ENCODE peak calls at places on chromosome 21, in four cellular contexts. A is fibroblast of lung, N is PC-3, P is astrocyte. M is an unnamed sample.

GRCh38 chr21:40425981-40426380 is 421.0 kb downstream of the DSCAM start:
- DNase-seq in A (no peak), P (no peak), N (no peak), M (no peak)

GRCh38 chr21:35077975-35078374 is 28.9 kb upstream of the RUNX1 start:
- DNase-seq in N (peak), P (no peak), A (peak), M (no peak)

GRCh38 chr21:23612210-23612609 is 1995.1 kb downstream of the MRPL39 start:
- DNase-seq in A (no peak), N (no peak), P (no peak), M (no peak)

GRCh38 chr21:26169061-26169610 is 1.4 kb downstream of the APP start:
- DNase-seq in N (peak), A (peak), P (peak), M (no peak)

GRCh38 chr21:32411366-32412161 is 942 bp upstream of the EVA1C start:
- DNase-seq in P (peak), A (peak), N (peak), M (no peak)

GRCh38 chr21:17708541-17709265 is 96.0 kb upstream of the BTG3 start:
- DNase-seq in N (no peak), A (no peak), P (no peak), M (no peak)

GRCh38 chr21:35578350-35578782 is 482.0 kb downstream of the SETD4 start:
- DNase-seq in N (no peak), P (peak), A (peak), M (no peak)

GRCh38 chr21:31343680-31344480 is at the start of gene TIAM1:
- DNase-seq in A (peak), N (peak), P (peak), M (no peak)

GRCh38 chr21:46431884-46432488 is 26.7 kb upstream of the DIP2A start:
- DNase-seq in P (no peak), N (no peak), A (no peak), M (no peak)
- H3K4me2 ChIP-seq in P (no peak), N (no peak), A (no peak), M (no peak)

GRCh38 chr21:42656872-42657271 is 3.5 kb downstream of the PDE9A start:
- DNase-seq in P (no peak), A (no peak), N (no peak), M (no peak)

GRCh38 chr21:42654179-42654912 is 925 bp downstream of the PDE9A start:
- DNase-seq in N (no peak), P (no peak), A (no peak), M (peak)

GRCh38 chr21:42655797-42656770 is 2.7 kb downstream of the PDE9A start:
- DNase-seq in N (peak), A (no peak), P (no peak), M (no peak)

GRCh38 chr21:42653492-42654061 is at the start of gene PDE9A:
- DNase-seq in P (no peak), N (no peak), A (no peak), M (peak)

GRCh38 chr21:42654913-42655796 is 1.7 kb downstream of the PDE9A start:
- DNase-seq in A (no peak), N (no peak), P (no peak), M (peak)
- H3K9ac ChIP-seq in A (no peak), N (no peak), P (no peak), M (no peak)

DNA sequence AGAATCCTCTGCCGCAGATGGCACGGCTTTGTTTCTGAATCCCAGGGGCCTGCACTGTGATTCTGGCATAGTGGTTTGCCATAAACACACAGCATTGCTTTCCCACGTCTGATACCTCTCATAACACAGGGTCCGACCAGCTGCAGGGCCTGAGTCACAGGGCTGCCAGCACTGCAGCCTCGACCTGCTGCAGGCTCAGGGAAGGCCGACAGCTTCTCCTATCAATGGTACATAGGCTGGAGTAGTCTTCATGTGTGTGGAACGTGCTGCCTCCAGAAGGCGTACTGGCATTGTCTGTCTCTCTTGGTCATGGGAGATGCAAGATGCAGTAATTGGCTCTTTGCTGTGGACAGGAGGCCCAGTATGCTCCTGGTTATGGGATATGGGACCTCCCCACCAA is 53.5 kb upstream of the PDE9A start:
- DNase-seq in N (no peak), A (no peak), P (no peak), M (no peak)
- TF ChIP-seq EZH2 in N (no peak), A (no peak), P (no peak), M (no peak)

GRCh38 chr21:27519357-27519756 is 552.5 kb upstream of the ADAMTS5 start:
- DNase-seq in A (peak), P (peak), N (peak), M (no peak)
- H3K4me2 ChIP-seq in A (peak), P (peak), N (no peak), M (no peak)

DNA sequence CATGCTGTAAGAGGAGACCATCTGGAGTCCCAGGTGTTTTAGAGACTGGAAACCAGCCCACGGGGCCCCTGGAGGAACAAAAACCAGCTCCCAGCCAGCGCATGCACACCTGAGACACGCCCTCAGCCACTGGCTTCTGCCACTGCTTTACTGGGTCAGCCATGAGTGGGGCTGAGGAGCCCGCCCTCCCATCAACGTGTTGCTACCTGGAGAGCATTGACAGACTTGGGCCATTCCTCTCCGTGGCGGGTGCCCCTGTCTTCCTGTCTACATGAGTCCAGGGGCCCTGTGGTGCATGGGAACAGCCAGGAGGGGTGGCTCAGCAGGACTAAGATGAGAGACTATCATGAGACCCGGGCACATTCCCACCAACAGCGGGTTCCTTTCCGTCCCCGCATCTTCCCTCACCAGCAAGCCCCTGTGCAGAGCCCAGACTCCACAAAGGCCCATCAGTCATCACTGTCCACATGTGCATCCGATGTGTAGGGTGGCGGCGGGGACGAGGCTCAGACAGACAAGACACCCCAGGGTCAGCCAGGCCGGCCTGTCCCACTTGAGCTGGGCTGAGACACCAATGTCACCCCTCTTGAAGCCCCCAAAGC is 45.4 kb upstream of the POFUT2 start:
- DNase-seq in N (no peak), A (no peak), P (no peak), M (no peak)
- H3K9ac ChIP-seq in N (no peak), A (no peak), P (peak), M (no peak)

GRCh38 chr21:33731447-33731846 is 89.1 kb downstream of the ITSN1 start:
- DNase-seq in N (peak), A (peak), P (peak), M (no peak)
- TF ChIP-seq EZH2 in N (no peak), A (no peak), P (no peak), M (no peak)

GRCh38 chr21:15852146-15852545 is 122.4 kb downstream of the USP25 start:
- DNase-seq in N (no peak), A (no peak), P (no peak), M (no peak)

GRCh38 chr21:15849925-15850324 is 120.1 kb downstream of the USP25 start:
- DNase-seq in A (no peak), N (no peak), P (no peak), M (no peak)

GRCh38 chr21:15850645-15851044 is 120.9 kb downstream of the USP25 start:
- DNase-seq in P (peak), A (peak), N (peak), M (no peak)

GRCh38 chr21:15848632-15849031 is 118.8 kb downstream of the USP25 start:
- DNase-seq in N (peak), P (peak), A (peak), M (no peak)

GRCh38 chr21:15849161-15849560 is 119.4 kb downstream of the USP25 start:
- DNase-seq in N (no peak), P (no peak), A (no peak), M (no peak)
- H3K4me2 ChIP-seq in N (peak), P (peak), A (no peak), M (no peak)

GRCh38 chr21:36716836-36717235 is 17.9 kb downstream of the SIM2 start:
- DNase-seq in P (no peak), A (no peak), N (no peak), M (no peak)

GRCh38 chr21:36718951-36719501 is 20.1 kb downstream of the SIM2 start:
- DNase-seq in N (peak), A (no peak), P (no peak), M (peak)

GRCh38 chr21:36717901-36718465 is 19.1 kb downstream of the SIM2 start:
- DNase-seq in A (no peak), P (no peak), N (no peak), M (peak)

GRCh38 chr21:36721817-36722216 is 22.9 kb downstream of the SIM2 start:
- DNase-seq in A (no peak), P (no peak), N (no peak), M (no peak)

GRCh38 chr21:36719614-36720013 is 20.7 kb downstream of the SIM2 start:
- DNase-seq in P (no peak), A (no peak), N (no peak), M (no peak)
- H3K9ac ChIP-seq in P (no peak), A (no peak), N (peak), M (no peak)

DNA sequence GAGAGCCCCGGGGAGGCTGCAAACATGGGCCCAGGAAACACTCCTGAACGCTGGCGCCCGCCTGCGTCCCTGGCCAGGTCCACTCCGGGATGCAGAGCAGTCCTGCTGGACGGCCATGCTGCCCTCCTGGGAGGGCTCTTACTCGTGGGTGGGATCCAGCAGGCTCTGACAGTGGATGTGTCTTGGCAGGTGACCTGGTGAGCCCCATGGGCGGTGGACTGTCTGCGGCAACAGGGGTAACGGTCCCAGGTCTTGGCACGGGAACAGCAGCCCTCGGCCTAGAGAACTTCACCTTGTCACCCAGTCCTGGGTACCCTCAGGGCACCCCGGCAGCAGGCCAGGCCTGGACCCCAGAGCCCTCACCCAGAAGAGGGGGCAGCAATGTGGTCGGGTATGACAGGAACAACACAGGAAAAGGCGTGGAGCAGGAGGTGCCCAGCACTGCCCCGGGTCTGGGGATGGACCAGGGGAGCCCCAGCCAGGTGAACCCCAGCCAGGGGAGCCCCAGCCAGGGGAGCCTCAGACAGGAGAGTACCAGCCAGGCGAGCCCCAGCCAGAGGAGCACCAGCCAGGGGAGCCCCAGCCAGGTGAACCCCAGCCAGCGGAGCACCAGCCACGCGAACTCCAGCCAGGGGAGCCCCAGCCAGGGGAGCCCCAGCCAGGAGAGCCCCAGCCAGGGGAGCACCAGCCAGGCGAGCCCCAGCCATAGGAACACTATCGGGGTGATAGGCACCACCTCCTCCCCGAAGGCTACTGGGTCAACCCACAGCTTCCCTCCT is 39.8 kb downstream of the UMODL1 start:
- DNase-seq in A (no peak), N (no peak), P (no peak), M (no peak)
- TF ChIP-seq EZH2 in A (no peak), N (no peak), P (no peak), M (no peak)

GRCh38 chr21:38970765-38971164 is 165.0 kb downstream of the ETS2 start:
- DNase-seq in A (no peak), N (no peak), P (no peak), M (no peak)
- H3K4me2 ChIP-seq in A (no peak), N (no peak), P (no peak), M (no peak)

M was measured in DND-41.